ENCODE peak calls at places on chromosome 6, in eight cellular contexts. Y is DMS 273 treated with DMSO at 0.1 percent for 48 hours; H is activated gamma-delta T cell treated with Interleukin-2 at 50 U/mL for 16 hours; I is SK-N-DZ; Z is activated CD4-positive, CD25-positive, alpha-beta regulatory T cell; L is left colon; F is central memory CD4-positive, alpha-beta T cell; A is NCI-H748 treated with DMSO at 0.1 percent for 48 hours. Q is an unnamed sample.
A peak's percentile ranks its signal among the peaks of the same experiment; 100 is the strongest.

GRCh38 chr6:90297124-90297865 is 652 bp upstream of the BACH2 start:
- DNase-seq in A (no peak), L (no peak), F (no peak), Y (no peak), Z (no peak), H (no peak), I (peak; percentile 40), Q (no peak)

GRCh38 chr6:31781244-31782125 is 4.4 kb upstream of the VWA7 start:
- DNase-seq in F (no peak), L (no peak), Z (no peak), Y (no peak), A (no peak), H (no peak), I (no peak), Q (no peak)

GRCh38 chr6:122871079-122871478 is 82.0 kb downstream of the SMPDL3A start:
- DNase-seq in I (no peak), F (no peak), H (no peak), Z (no peak), Y (no peak), A (no peak), L (no peak), Q (no peak)

GRCh38 chr6:44702292-44702691 is 314.8 kb downstream of the CDC5L start:
- DNase-seq in L (no peak), I (no peak), Y (no peak), H (no peak), F (no peak), Z (no peak), A (no peak), Q (no peak)

GRCh38 chr6:7805088-7805756 is 79.3 kb downstream of the BMP6 start:
- DNase-seq in Y (no peak), I (no peak), F (no peak), Z (no peak), A (peak; percentile 74), H (no peak), L (no peak), Q (no peak)

GRCh38 chr6:81476881-81477280 is 275.6 kb downstream of the TENT5A start:
- DNase-seq in L (no peak), H (no peak), Y (no peak), I (no peak), F (no peak), Z (no peak), A (no peak), Q (no peak)

GRCh38 chr6:7685276-7685675 is 40.6 kb upstream of the BMP6 start:
- DNase-seq in Z (no peak), H (no peak), L (no peak), I (no peak), A (no peak), F (no peak), Y (no peak), Q (no peak)

GRCh38 chr6:24859608-24860007 is 60.9 kb upstream of the ARMH2 start:
- DNase-seq in L (no peak), H (no peak), A (no peak), I (no peak), F (no peak), Y (no peak), Z (no peak), Q (no peak)

GRCh38 chr6:7615611-7616383 is 25.8 kb downstream of the SNRNP48 start:
- DNase-seq in F (peak; percentile 19), I (peak; percentile 50), H (peak; percentile 26), Y (peak; percentile 8), A (peak; percentile 52), L (peak; percentile 41), Z (no peak), Q (peak; percentile 32)

GRCh38 chr6:109010703-109011102 is 83.9 kb downstream of the SESN1 start:
- DNase-seq in I (no peak), A (peak; percentile 36), Z (no peak), Y (no peak), L (no peak), H (no peak), F (no peak), Q (no peak)

GRCh38 chr6:2760882-2761842 is 4.0 kb upstream of the WRNIP1 start:
- DNase-seq in Z (no peak), I (no peak), H (no peak), A (no peak), Y (no peak), F (peak; percentile 30), L (no peak), Q (no peak)

GRCh38 chr6:72219536-72219935 is 333.2 kb downstream of the RIMS1 start:
- DNase-seq in A (no peak), H (no peak), F (no peak), I (no peak), Z (no peak), L (no peak), Y (no peak), Q (no peak)

GRCh38 chr6:16747232-16748027 is 13.8 kb downstream of the ATXN1 start:
- DNase-seq in H (no peak), Z (no peak), Y (peak; percentile 19), A (no peak), L (no peak), F (no peak), I (no peak), Q (no peak)

GRCh38 chr6:109491207-109491938 is 8.4 kb upstream of the ZBTB24 start:
- DNase-seq in L (no peak), I (no peak), A (no peak), Z (no peak), F (peak; percentile 48), H (peak; percentile 23), Y (no peak), Q (no peak)

Q was measured in naive B cell.